ENCODE peak calls at places on chromosome 12, in ten cellular contexts. One of them, this sample, is unnamed.
A peak's percentile ranks its signal among the peaks of the same experiment; 100 is the strongest.

GRCh38 chr12:124390442-124391116 is 95.7 kb downstream of the RFLNA start:
- DNase-seq in stimulated activated CD4-positive, alpha-beta T cell treated with anti-CD3 and anti-CD28 coated beads, Interleukin-12 subunit alpha, Interleukin-12 subunit beta, amount 100 ng/mL, for 48 hours: no peak
- DNase-seq in activated gamma-delta T cell treated with Interleukin-2 at 50 U/mL for 16 hours: no peak
- DNase-seq in RWPE2: no peak
- DNase-seq in substantia nigra: peak; percentile 31
- DNase-seq in fibroblast of the conjunctiva: no peak
- DNase-seq in caudate nucleus: no peak
- DNase-seq in fibroblast of lung: peak; percentile 74
- DNase-seq in DMS153: no peak
- DNase-seq in astrocyte of the hippocampus: peak; percentile 75
- DNase-seq in this sample: no peak

GRCh38 chr12:53105712-53106439 is 2.6 kb downstream of the SOAT2 start:
- DNase-seq in caudate nucleus: no peak
- DNase-seq in fibroblast of lung: no peak
- DNase-seq in astrocyte of the hippocampus: no peak
- DNase-seq in activated gamma-delta T cell treated with Interleukin-2 at 50 U/mL for 16 hours: no peak
- DNase-seq in DMS153: no peak
- DNase-seq in stimulated activated CD4-positive, alpha-beta T cell treated with anti-CD3 and anti-CD28 coated beads, Interleukin-12 subunit alpha, Interleukin-12 subunit beta, amount 100 ng/mL, for 48 hours: no peak
- DNase-seq in substantia nigra: no peak
- DNase-seq in RWPE2: no peak
- DNase-seq in fibroblast of the conjunctiva: no peak
- DNase-seq in this sample: no peak

GRCh38 chr12:109696485-109697269 is 16.9 kb upstream of the FAM222A start:
- DNase-seq in fibroblast of lung: no peak
- DNase-seq in fibroblast of the conjunctiva: no peak
- DNase-seq in DMS153: no peak
- DNase-seq in substantia nigra: no peak
- DNase-seq in astrocyte of the hippocampus: peak; percentile 45
- DNase-seq in stimulated activated CD4-positive, alpha-beta T cell treated with anti-CD3 and anti-CD28 coated beads, Interleukin-12 subunit alpha, Interleukin-12 subunit beta, amount 100 ng/mL, for 48 hours: no peak
- DNase-seq in RWPE2: no peak
- DNase-seq in caudate nucleus: no peak
- DNase-seq in activated gamma-delta T cell treated with Interleukin-2 at 50 U/mL for 16 hours: no peak
- DNase-seq in this sample: no peak

GRCh38 chr12:46263140-46264017 is 5.5 kb downstream of the SLC38A1 start:
- DNase-seq in stimulated activated CD4-positive, alpha-beta T cell treated with anti-CD3 and anti-CD28 coated beads, Interleukin-12 subunit alpha, Interleukin-12 subunit beta, amount 100 ng/mL, for 48 hours: no peak
- DNase-seq in RWPE2: no peak
- DNase-seq in caudate nucleus: no peak
- DNase-seq in activated gamma-delta T cell treated with Interleukin-2 at 50 U/mL for 16 hours: no peak
- DNase-seq in substantia nigra: no peak
- DNase-seq in fibroblast of the conjunctiva: no peak
- DNase-seq in fibroblast of lung: peak; percentile 6
- DNase-seq in astrocyte of the hippocampus: no peak
- DNase-seq in DMS153: no peak
- DNase-seq in this sample: no peak

GRCh38 chr12:51865470-51865745 is 16.9 kb upstream of the FIGNL2 start:
- DNase-seq in fibroblast of the conjunctiva: no peak
- DNase-seq in fibroblast of lung: no peak
- DNase-seq in substantia nigra: no peak
- DNase-seq in DMS153: no peak
- DNase-seq in caudate nucleus: no peak
- DNase-seq in stimulated activated CD4-positive, alpha-beta T cell treated with anti-CD3 and anti-CD28 coated beads, Interleukin-12 subunit alpha, Interleukin-12 subunit beta, amount 100 ng/mL, for 48 hours: no peak
- DNase-seq in RWPE2: no peak
- DNase-seq in activated gamma-delta T cell treated with Interleukin-2 at 50 U/mL for 16 hours: no peak
- DNase-seq in astrocyte of the hippocampus: no peak
- DNase-seq in this sample: no peak

GRCh38 chr12:1185460-1186182 is 194.6 kb downstream of the ERC1 start:
- DNase-seq in RWPE2: no peak
- DNase-seq in astrocyte of the hippocampus: no peak
- DNase-seq in caudate nucleus: no peak
- DNase-seq in stimulated activated CD4-positive, alpha-beta T cell treated with anti-CD3 and anti-CD28 coated beads, Interleukin-12 subunit alpha, Interleukin-12 subunit beta, amount 100 ng/mL, for 48 hours: no peak
- DNase-seq in substantia nigra: no peak
- DNase-seq in activated gamma-delta T cell treated with Interleukin-2 at 50 U/mL for 16 hours: no peak
- DNase-seq in fibroblast of the conjunctiva: no peak
- DNase-seq in DMS153: no peak
- DNase-seq in fibroblast of lung: no peak
- DNase-seq in this sample: no peak

GRCh38 chr12:50751921-50752721 is 11.8 kb upstream of the ATF1 start:
- DNase-seq in caudate nucleus: no peak
- DNase-seq in stimulated activated CD4-positive, alpha-beta T cell treated with anti-CD3 and anti-CD28 coated beads, Interleukin-12 subunit alpha, Interleukin-12 subunit beta, amount 100 ng/mL, for 48 hours: no peak
- DNase-seq in RWPE2: no peak
- DNase-seq in fibroblast of the conjunctiva: no peak
- DNase-seq in fibroblast of lung: no peak
- DNase-seq in substantia nigra: no peak
- DNase-seq in activated gamma-delta T cell treated with Interleukin-2 at 50 U/mL for 16 hours: no peak
- DNase-seq in DMS153: no peak
- DNase-seq in astrocyte of the hippocampus: no peak
- DNase-seq in this sample: no peak

GRCh38 chr12:130568546-130568945 is 147.6 kb downstream of the RIMBP2 start:
- DNase-seq in activated gamma-delta T cell treated with Interleukin-2 at 50 U/mL for 16 hours: no peak
- DNase-seq in fibroblast of the conjunctiva: no peak
- DNase-seq in astrocyte of the hippocampus: no peak
- DNase-seq in substantia nigra: no peak
- DNase-seq in RWPE2: no peak
- DNase-seq in caudate nucleus: no peak
- DNase-seq in stimulated activated CD4-positive, alpha-beta T cell treated with anti-CD3 and anti-CD28 coated beads, Interleukin-12 subunit alpha, Interleukin-12 subunit beta, amount 100 ng/mL, for 48 hours: no peak
- DNase-seq in fibroblast of lung: no peak
- DNase-seq in DMS153: no peak
- DNase-seq in this sample: no peak

GRCh38 chr12:66365718-66366485 is 63.6 kb downstream of the HELB start:
- DNase-seq in fibroblast of lung: peak; percentile 12
- DNase-seq in caudate nucleus: no peak
- DNase-seq in DMS153: no peak
- DNase-seq in stimulated activated CD4-positive, alpha-beta T cell treated with anti-CD3 and anti-CD28 coated beads, Interleukin-12 subunit alpha, Interleukin-12 subunit beta, amount 100 ng/mL, for 48 hours: no peak
- DNase-seq in substantia nigra: no peak
- DNase-seq in activated gamma-delta T cell treated with Interleukin-2 at 50 U/mL for 16 hours: no peak
- DNase-seq in RWPE2: no peak
- DNase-seq in astrocyte of the hippocampus: no peak
- DNase-seq in fibroblast of the conjunctiva: no peak
- DNase-seq in this sample: no peak

GRCh38 chr12:43730283-43730682 is 28.3 kb downstream of the PUS7L start:
- DNase-seq in astrocyte of the hippocampus: no peak
- DNase-seq in RWPE2: no peak
- DNase-seq in caudate nucleus: no peak
- DNase-seq in DMS153: no peak
- DNase-seq in substantia nigra: no peak
- DNase-seq in fibroblast of the conjunctiva: no peak
- DNase-seq in stimulated activated CD4-positive, alpha-beta T cell treated with anti-CD3 and anti-CD28 coated beads, Interleukin-12 subunit alpha, Interleukin-12 subunit beta, amount 100 ng/mL, for 48 hours: no peak
- DNase-seq in fibroblast of lung: no peak
- DNase-seq in activated gamma-delta T cell treated with Interleukin-2 at 50 U/mL for 16 hours: no peak
- DNase-seq in this sample: no peak

GRCh38 chr12:70469221-70469820 is 103.2 kb downstream of the KCNMB4 start:
- DNase-seq in DMS153: no peak
- DNase-seq in stimulated activated CD4-positive, alpha-beta T cell treated with anti-CD3 and anti-CD28 coated beads, Interleukin-12 subunit alpha, Interleukin-12 subunit beta, amount 100 ng/mL, for 48 hours: no peak
- DNase-seq in caudate nucleus: no peak
- DNase-seq in substantia nigra: no peak
- DNase-seq in astrocyte of the hippocampus: no peak
- DNase-seq in fibroblast of lung: no peak
- DNase-seq in fibroblast of the conjunctiva: no peak
- DNase-seq in RWPE2: no peak
- DNase-seq in activated gamma-delta T cell treated with Interleukin-2 at 50 U/mL for 16 hours: no peak
- DNase-seq in this sample: no peak

GRCh38 chr12:97568336-97569180 is 106.0 kb downstream of the RMST start:
- DNase-seq in activated gamma-delta T cell treated with Interleukin-2 at 50 U/mL for 16 hours: no peak
- DNase-seq in RWPE2: peak; percentile 68
- DNase-seq in fibroblast of the conjunctiva: no peak
- DNase-seq in astrocyte of the hippocampus: peak; percentile 29
- DNase-seq in fibroblast of lung: no peak
- DNase-seq in DMS153: peak; percentile 37
- DNase-seq in caudate nucleus: no peak
- DNase-seq in stimulated activated CD4-positive, alpha-beta T cell treated with anti-CD3 and anti-CD28 coated beads, Interleukin-12 subunit alpha, Interleukin-12 subunit beta, amount 100 ng/mL, for 48 hours: no peak
- DNase-seq in substantia nigra: no peak
- DNase-seq in this sample: no peak

GRCh38 chr12:48980953-48981756 is 3.0 kb downstream of the WNT1 start:
- DNase-seq in fibroblast of lung: no peak
- DNase-seq in caudate nucleus: no peak
- DNase-seq in DMS153: no peak
- DNase-seq in RWPE2: peak; percentile 63
- DNase-seq in astrocyte of the hippocampus: no peak
- DNase-seq in substantia nigra: no peak
- DNase-seq in stimulated activated CD4-positive, alpha-beta T cell treated with anti-CD3 and anti-CD28 coated beads, Interleukin-12 subunit alpha, Interleukin-12 subunit beta, amount 100 ng/mL, for 48 hours: no peak
- DNase-seq in fibroblast of the conjunctiva: no peak
- DNase-seq in activated gamma-delta T cell treated with Interleukin-2 at 50 U/mL for 16 hours: peak; percentile 36
- DNase-seq in this sample: peak; percentile 24

GRCh38 chr12:112823582-112824149 is 32.1 kb downstream of the RPH3A start:
- DNase-seq in fibroblast of lung: no peak
- DNase-seq in astrocyte of the hippocampus: no peak
- DNase-seq in substantia nigra: no peak
- DNase-seq in fibroblast of the conjunctiva: no peak
- DNase-seq in RWPE2: no peak
- DNase-seq in DMS153: no peak
- DNase-seq in stimulated activated CD4-positive, alpha-beta T cell treated with anti-CD3 and anti-CD28 coated beads, Interleukin-12 subunit alpha, Interleukin-12 subunit beta, amount 100 ng/mL, for 48 hours: no peak
- DNase-seq in caudate nucleus: no peak
- DNase-seq in activated gamma-delta T cell treated with Interleukin-2 at 50 U/mL for 16 hours: no peak
- DNase-seq in this sample: no peak

GRCh38 chr12:113002155-113002554 is 23.8 kb downstream of the OAS2 start:
- DNase-seq in substantia nigra: no peak
- DNase-seq in RWPE2: no peak
- DNase-seq in astrocyte of the hippocampus: no peak
- DNase-seq in stimulated activated CD4-positive, alpha-beta T cell treated with anti-CD3 and anti-CD28 coated beads, Interleukin-12 subunit alpha, Interleukin-12 subunit beta, amount 100 ng/mL, for 48 hours: no peak
- DNase-seq in fibroblast of lung: no peak
- DNase-seq in fibroblast of the conjunctiva: no peak
- DNase-seq in DMS153: no peak
- DNase-seq in activated gamma-delta T cell treated with Interleukin-2 at 50 U/mL for 16 hours: no peak
- DNase-seq in caudate nucleus: no peak
- DNase-seq in this sample: no peak

GRCh38 chr12:53925006-53925405 is 13.6 kb upstream of the HOXC13 start:
- DNase-seq in stimulated activated CD4-positive, alpha-beta T cell treated with anti-CD3 and anti-CD28 coated beads, Interleukin-12 subunit alpha, Interleukin-12 subunit beta, amount 100 ng/mL, for 48 hours: no peak
- DNase-seq in caudate nucleus: no peak
- DNase-seq in activated gamma-delta T cell treated with Interleukin-2 at 50 U/mL for 16 hours: no peak
- DNase-seq in fibroblast of the conjunctiva: no peak
- DNase-seq in DMS153: no peak
- DNase-seq in fibroblast of lung: no peak
- DNase-seq in astrocyte of the hippocampus: no peak
- DNase-seq in substantia nigra: no peak
- DNase-seq in RWPE2: no peak
- DNase-seq in this sample: no peak

GRCh38 chr12:30613119-30613830 is 82.4 kb downstream of the IPO8 start:
- DNase-seq in DMS153: no peak
- DNase-seq in fibroblast of the conjunctiva: no peak
- DNase-seq in caudate nucleus: no peak
- DNase-seq in fibroblast of lung: peak; percentile 76
- DNase-seq in activated gamma-delta T cell treated with Interleukin-2 at 50 U/mL for 16 hours: no peak
- DNase-seq in stimulated activated CD4-positive, alpha-beta T cell treated with anti-CD3 and anti-CD28 coated beads, Interleukin-12 subunit alpha, Interleukin-12 subunit beta, amount 100 ng/mL, for 48 hours: no peak
- DNase-seq in astrocyte of the hippocampus: peak; percentile 48
- DNase-seq in substantia nigra: no peak
- DNase-seq in RWPE2: no peak
- DNase-seq in this sample: no peak

GRCh38 chr12:45279916-45280547 is 64.1 kb downstream of the ANO6 start:
- DNase-seq in RWPE2: no peak
- DNase-seq in DMS153: no peak
- DNase-seq in caudate nucleus: no peak
- DNase-seq in fibroblast of lung: no peak
- DNase-seq in fibroblast of the conjunctiva: no peak
- DNase-seq in activated gamma-delta T cell treated with Interleukin-2 at 50 U/mL for 16 hours: no peak
- DNase-seq in astrocyte of the hippocampus: no peak
- DNase-seq in substantia nigra: no peak
- DNase-seq in stimulated activated CD4-positive, alpha-beta T cell treated with anti-CD3 and anti-CD28 coated beads, Interleukin-12 subunit alpha, Interleukin-12 subunit beta, amount 100 ng/mL, for 48 hours: no peak
- DNase-seq in this sample: no peak

GRCh38 chr12:26239127-26239500 is 43.7 kb downstream of the SSPN start:
- DNase-seq in fibroblast of lung: no peak
- DNase-seq in astrocyte of the hippocampus: no peak
- DNase-seq in RWPE2: no peak
- DNase-seq in fibroblast of the conjunctiva: no peak
- DNase-seq in stimulated activated CD4-positive, alpha-beta T cell treated with anti-CD3 and anti-CD28 coated beads, Interleukin-12 subunit alpha, Interleukin-12 subunit beta, amount 100 ng/mL, for 48 hours: no peak
- DNase-seq in DMS153: no peak
- DNase-seq in activated gamma-delta T cell treated with Interleukin-2 at 50 U/mL for 16 hours: no peak
- DNase-seq in caudate nucleus: no peak
- DNase-seq in substantia nigra: no peak
- DNase-seq in this sample: no peak

GRCh38 chr12:108298761-108299275 is 40.3 kb downstream of the CMKLR1 start:
- DNase-seq in astrocyte of the hippocampus: no peak
- DNase-seq in stimulated activated CD4-positive, alpha-beta T cell treated with anti-CD3 and anti-CD28 coated beads, Interleukin-12 subunit alpha, Interleukin-12 subunit beta, amount 100 ng/mL, for 48 hours: no peak
- DNase-seq in RWPE2: no peak
- DNase-seq in substantia nigra: no peak
- DNase-seq in activated gamma-delta T cell treated with Interleukin-2 at 50 U/mL for 16 hours: no peak
- DNase-seq in fibroblast of the conjunctiva: no peak
- DNase-seq in DMS153: no peak
- DNase-seq in caudate nucleus: no peak
- DNase-seq in fibroblast of lung: no peak
- DNase-seq in this sample: no peak

GRCh38 chr12:38124247-38125012 is 192.1 kb upstream of the ALG10B start:
- DNase-seq in fibroblast of lung: no peak
- DNase-seq in caudate nucleus: no peak
- DNase-seq in RWPE2: no peak
- DNase-seq in fibroblast of the conjunctiva: no peak
- DNase-seq in astrocyte of the hippocampus: no peak
- DNase-seq in stimulated activated CD4-positive, alpha-beta T cell treated with anti-CD3 and anti-CD28 coated beads, Interleukin-12 subunit alpha, Interleukin-12 subunit beta, amount 100 ng/mL, for 48 hours: no peak
- DNase-seq in activated gamma-delta T cell treated with Interleukin-2 at 50 U/mL for 16 hours: no peak
- DNase-seq in substantia nigra: no peak
- DNase-seq in DMS153: no peak
- DNase-seq in this sample: no peak

GRCh38 chr12:57452181-57452936 is 2.7 kb upstream of the INHBE start:
- DNase-seq in RWPE2: no peak
- DNase-seq in fibroblast of the conjunctiva: no peak
- DNase-seq in activated gamma-delta T cell treated with Interleukin-2 at 50 U/mL for 16 hours: no peak
- DNase-seq in stimulated activated CD4-positive, alpha-beta T cell treated with anti-CD3 and anti-CD28 coated beads, Interleukin-12 subunit alpha, Interleukin-12 subunit beta, amount 100 ng/mL, for 48 hours: no peak
- DNase-seq in DMS153: no peak
- DNase-seq in astrocyte of the hippocampus: peak; percentile 69
- DNase-seq in substantia nigra: no peak
- DNase-seq in fibroblast of lung: peak; percentile 86
- DNase-seq in caudate nucleus: peak; percentile 18
- DNase-seq in this sample: no peak

GRCh38 chr12:74890237-74890599 is 319.4 kb downstream of the KCNC2 start:
- DNase-seq in stimulated activated CD4-positive, alpha-beta T cell treated with anti-CD3 and anti-CD28 coated beads, Interleukin-12 subunit alpha, Interleukin-12 subunit beta, amount 100 ng/mL, for 48 hours: peak; percentile 6
- DNase-seq in fibroblast of the conjunctiva: peak; percentile 50
- DNase-seq in astrocyte of the hippocampus: peak; percentile 83
- DNase-seq in activated gamma-delta T cell treated with Interleukin-2 at 50 U/mL for 16 hours: no peak
- DNase-seq in caudate nucleus: peak; percentile 12
- DNase-seq in fibroblast of lung: peak; percentile 83
- DNase-seq in substantia nigra: no peak
- DNase-seq in DMS153: no peak
- DNase-seq in RWPE2: no peak
- DNase-seq in this sample: no peak

GRCh38 chr12:93759512-93760081 is 82.4 kb downstream of the CRADD start:
- DNase-seq in activated gamma-delta T cell treated with Interleukin-2 at 50 U/mL for 16 hours: no peak
- DNase-seq in caudate nucleus: no peak
- DNase-seq in stimulated activated CD4-positive, alpha-beta T cell treated with anti-CD3 and anti-CD28 coated beads, Interleukin-12 subunit alpha, Interleukin-12 subunit beta, amount 100 ng/mL, for 48 hours: no peak
- DNase-seq in fibroblast of lung: no peak
- DNase-seq in substantia nigra: no peak
- DNase-seq in astrocyte of the hippocampus: no peak
- DNase-seq in fibroblast of the conjunctiva: no peak
- DNase-seq in DMS153: no peak
- DNase-seq in RWPE2: no peak
- DNase-seq in this sample: no peak

GRCh38 chr12:120855823-120856589 is 48.2 kb downstream of the SPPL3 start:
- DNase-seq in fibroblast of the conjunctiva: no peak
- DNase-seq in caudate nucleus: no peak
- DNase-seq in substantia nigra: no peak
- DNase-seq in astrocyte of the hippocampus: peak; percentile 40
- DNase-seq in activated gamma-delta T cell treated with Interleukin-2 at 50 U/mL for 16 hours: peak; percentile 9
- DNase-seq in DMS153: no peak
- DNase-seq in stimulated activated CD4-positive, alpha-beta T cell treated with anti-CD3 and anti-CD28 coated beads, Interleukin-12 subunit alpha, Interleukin-12 subunit beta, amount 100 ng/mL, for 48 hours: no peak
- DNase-seq in RWPE2: no peak
- DNase-seq in fibroblast of lung: no peak
- DNase-seq in this sample: no peak

GRCh38 chr12:15276088-15276698 is 46.1 kb upstream of the PTPRO start:
- DNase-seq in astrocyte of the hippocampus: peak; percentile 64
- DNase-seq in caudate nucleus: no peak
- DNase-seq in stimulated activated CD4-positive, alpha-beta T cell treated with anti-CD3 and anti-CD28 coated beads, Interleukin-12 subunit alpha, Interleukin-12 subunit beta, amount 100 ng/mL, for 48 hours: peak; percentile 15
- DNase-seq in DMS153: peak; percentile 2
- DNase-seq in fibroblast of the conjunctiva: peak; percentile 18
- DNase-seq in activated gamma-delta T cell treated with Interleukin-2 at 50 U/mL for 16 hours: no peak
- DNase-seq in fibroblast of lung: peak; percentile 70
- DNase-seq in substantia nigra: peak; percentile 15
- DNase-seq in RWPE2: no peak
- DNase-seq in this sample: no peak

GRCh38 chr12:46168426-46168825 is 100.4 kb downstream of the SLC38A1 start:
- DNase-seq in RWPE2: no peak
- DNase-seq in fibroblast of the conjunctiva: no peak
- DNase-seq in astrocyte of the hippocampus: no peak
- DNase-seq in stimulated activated CD4-positive, alpha-beta T cell treated with anti-CD3 and anti-CD28 coated beads, Interleukin-12 subunit alpha, Interleukin-12 subunit beta, amount 100 ng/mL, for 48 hours: no peak
- DNase-seq in activated gamma-delta T cell treated with Interleukin-2 at 50 U/mL for 16 hours: no peak
- DNase-seq in fibroblast of lung: no peak
- DNase-seq in substantia nigra: no peak
- DNase-seq in DMS153: no peak
- DNase-seq in caudate nucleus: no peak
- DNase-seq in this sample: no peak

GRCh38 chr12:89951050-89951693 is 242.5 kb upstream of the ATP2B1 start:
- DNase-seq in activated gamma-delta T cell treated with Interleukin-2 at 50 U/mL for 16 hours: no peak
- DNase-seq in stimulated activated CD4-positive, alpha-beta T cell treated with anti-CD3 and anti-CD28 coated beads, Interleukin-12 subunit alpha, Interleukin-12 subunit beta, amount 100 ng/mL, for 48 hours: no peak
- DNase-seq in substantia nigra: no peak
- DNase-seq in fibroblast of the conjunctiva: no peak
- DNase-seq in fibroblast of lung: peak; percentile 30
- DNase-seq in DMS153: peak; percentile 18
- DNase-seq in RWPE2: no peak
- DNase-seq in caudate nucleus: no peak
- DNase-seq in astrocyte of the hippocampus: peak; percentile 55
- DNase-seq in this sample: no peak